ENCODE peak calls at places on chromosomes 1 and 21, in six cellular contexts. S, C, F, U, A and D are unnamed samples.

GRCh38 chr21:24025101-24025500 is 1582.2 kb downstream of the MRPL39 start:
- DNase-seq in C (no peak), A (no peak), U (no peak), S (no peak), F (no peak), D (no peak)

GRCh38 chr1:107965112-107965991 is at the start of gene VAV3:
- DNase-seq in A (peak; percentile 83), S (peak; percentile 79), U (peak; percentile 72), C (peak; percentile 92), F (peak; percentile 58), D (peak; percentile 95)

GRCh38 chr1:41320860-41321259 is 40.4 kb upstream of the FOXO6 start:
- DNase-seq in S (no peak), U (no peak), A (no peak), C (no peak), F (no peak), D (no peak)

GRCh38 chr1:244322791-244323521 is 128.8 kb downstream of the ADSS2 start:
- DNase-seq in A (no peak), U (peak; percentile 84), F (peak; percentile 76), C (no peak), S (peak; percentile 43), D (no peak)

GRCh38 chr1:117284408-117285215 is 73.9 kb upstream of the VTCN1 start:
- DNase-seq in C (peak; percentile 75), S (no peak), A (no peak), F (peak; percentile 43), U (peak; percentile 19), D (peak; percentile 91)

GRCh38 chr1:236039736-236040670 is 24.9 kb downstream of the NID1 start:
- DNase-seq in S (peak; percentile 45), C (no peak), F (no peak), A (no peak), U (peak; percentile 42), D (peak; percentile 22)

GRCh38 chr1:6303397-6304012 is 42.6 kb upstream of the GPR153 start:
- DNase-seq in U (no peak), F (no peak), C (no peak), A (no peak), S (no peak), D (no peak)

GRCh38 chr1:34371829-34372532 is 195.3 kb downstream of the C1orf94 start:
- DNase-seq in F (no peak), U (no peak), S (no peak), C (no peak), A (no peak), D (no peak)

GRCh38 chr21:34900376-34900775 is 148.7 kb downstream of the RUNX1 start:
- DNase-seq in F (no peak), U (no peak), A (no peak), S (no peak), C (no peak), D (no peak)

GRCh38 chr1:15212216-15212988 is 34.6 kb upstream of the FHAD1 start:
- DNase-seq in U (no peak), A (no peak), S (no peak), C (peak; percentile 17), F (no peak), D (no peak)

GRCh38 chr1:25675729-25676476 is 59.3 kb downstream of the MAN1C1 start:
- DNase-seq in S (no peak), A (no peak), C (no peak), U (no peak), F (no peak), D (peak; percentile 93)

GRCh38 chr1:228145498-228146425 is 4.0 kb upstream of the GJC2 start:
- DNase-seq in F (no peak), U (no peak), C (no peak), A (peak; percentile 61), S (peak; percentile 5), D (no peak)

GRCh38 chr1:89363638-89364536 is at the start of gene GBP6:
- DNase-seq in F (no peak), C (peak; percentile 6), A (no peak), U (no peak), S (no peak), D (no peak)

GRCh38 chr1:20992327-20993056 is 184.2 kb downstream of the EIF4G3 start:
- DNase-seq in S (no peak), F (no peak), U (no peak), C (no peak), A (no peak), D (no peak)

GRCh38 chr1:219959540-219960208 is 31.3 kb upstream of the SLC30A10 start:
- DNase-seq in S (no peak), F (no peak), C (no peak), A (no peak), U (no peak), D (peak; percentile 7)

GRCh38 chr1:102833171-102833570 is 275.2 kb downstream of the COL11A1 start:
- DNase-seq in S (no peak), U (no peak), F (no peak), C (no peak), A (no peak), D (no peak)

GRCh38 chr1:54679055-54679643 is 36.5 kb upstream of the TTC4 start:
- DNase-seq in A (no peak), F (no peak), S (no peak), C (no peak), U (no peak), D (no peak)

GRCh38 chr21:43600642-43601397 is 58.5 kb downstream of the HSF2BP start:
- DNase-seq in F (no peak), A (no peak), U (no peak), C (no peak), S (no peak), D (peak; percentile 84)

GRCh38 chr1:218537131-218537904 is 192.2 kb downstream of the TGFB2 start:
- DNase-seq in F (no peak), U (no peak), C (no peak), A (no peak), S (no peak), D (no peak)

GRCh38 chr1:113758631-113759340 is 500 bp downstream of the PHTF1 start:
- DNase-seq in U (peak; percentile 68), A (peak; percentile 78), S (peak; percentile 70), F (peak; percentile 13), C (peak; percentile 94), D (peak; percentile 58)

GRCh38 chr1:111888740-111889376 is 100.6 kb downstream of the KCND3 start:
- DNase-seq in S (no peak), F (no peak), U (no peak), A (no peak), C (peak; percentile 61), D (no peak)

GRCh38 chr1:119674835-119675289 is 26.8 kb upstream of the ZNF697 start:
- DNase-seq in U (peak; percentile 49), S (no peak), C (no peak), A (peak; percentile 72), F (no peak), D (no peak)

GRCh38 chr21:17462276-17462981 is 50.4 kb upstream of the CXADR start:
- DNase-seq in U (peak; percentile 92), S (no peak), A (no peak), C (no peak), F (peak; percentile 25), D (no peak)

GRCh38 chr1:213415686-213416380 is 364.8 kb downstream of the RPS6KC1 start:
- DNase-seq in F (no peak), S (no peak), A (no peak), C (no peak), U (peak; percentile 25), D (no peak)

GRCh38 chr1:25651824-25652741 is 35.5 kb downstream of the MAN1C1 start:
- DNase-seq in C (no peak), A (peak; percentile 55), U (no peak), S (no peak), F (no peak), D (no peak)

GRCh38 chr1:6889875-6890480 is 104.7 kb downstream of the CAMTA1 start:
- DNase-seq in S (peak; percentile 39), F (peak; percentile 14), A (no peak), U (peak; percentile 72), C (peak; percentile 74), D (peak; percentile 53)

GRCh38 chr1:156832434-156832833 is 15.8 kb upstream of the SH2D2A start:
- DNase-seq in F (no peak), C (no peak), A (no peak), U (no peak), S (no peak), D (no peak)

GRCh38 chr1:100462291-100463040 is 75.5 kb upstream of the GPR88 start:
- DNase-seq in F (no peak), S (no peak), C (no peak), U (no peak), A (no peak), D (no peak)

GRCh38 chr1:234500269-234500668 is 21.3 kb upstream of the TARBP1 start:
- DNase-seq in A (no peak), S (no peak), C (no peak), F (no peak), U (no peak), D (peak; percentile 44)

GRCh38 chr1:167715653-167716302 is 6.0 kb upstream of the MPZL1 start:
- DNase-seq in U (no peak), S (no peak), A (no peak), F (no peak), C (no peak), D (no peak)

GRCh38 chr1:167714098-167714850 is 7.5 kb upstream of the MPZL1 start:
- DNase-seq in C (peak; percentile 87), A (peak; percentile 97), U (peak; percentile 89), S (peak; percentile 90), F (peak; percentile 61), D (peak; percentile 78)

GRCh38 chr1:167718926-167719691 is 2.7 kb upstream of the MPZL1 start:
- DNase-seq in F (no peak), A (no peak), C (peak; percentile 19), S (no peak), U (no peak), D (no peak)

GRCh38 chr1:167714851-167715652 is 6.7 kb upstream of the MPZL1 start:
- DNase-seq in A (peak; percentile 91), F (peak; percentile 78), S (peak; percentile 86), C (peak; percentile 89), U (peak; percentile 93), D (peak; percentile 94)

GRCh38 chr1:167717351-167717750 is 4.4 kb upstream of the MPZL1 start:
- DNase-seq in C (no peak), A (no peak), U (no peak), F (no peak), S (no peak), D (no peak)
- H3K4me1 ChIP-seq in C (no peaks in the 10 kb centered on the region), A (peaks cover 8% of the 10 kb centered on the region), U (peaks cover 11% of the 10 kb centered on the region), F (peaks cover 24% of the 10 kb centered on the region), S (peaks cover 26% of the 10 kb centered on the region), D (no peaks in the 10 kb centered on the region)

GRCh38 chr1:181405584-181405983 is 77.7 kb upstream of the CACNA1E start:
- DNase-seq in U (no peak), F (no peak), C (no peak), S (no peak), A (no peak), D (no peak)
- H3K9me3 ChIP-seq in U (no peaks in the 10 kb centered on the region), F (no peaks in the 10 kb centered on the region), C (no peaks in the 10 kb centered on the region), S (no peaks in the 10 kb centered on the region), A (no peaks in the 10 kb centered on the region), D (no peaks in the 10 kb centered on the region)

GRCh38 chr1:152349611-152350010 is 10.2 kb downstream of the FLG2 start:
- DNase-seq in U (no peak), A (no peak), F (no peak), S (no peak), C (no peak), D (no peak)
- H3K4me1 ChIP-seq in U (no peaks in the 10 kb centered on the region), A (no peaks in the 10 kb centered on the region), F (no peaks in the 10 kb centered on the region), S (no peaks in the 10 kb centered on the region), C (no peaks in the 10 kb centered on the region), D (no peaks in the 10 kb centered on the region)

DNA sequence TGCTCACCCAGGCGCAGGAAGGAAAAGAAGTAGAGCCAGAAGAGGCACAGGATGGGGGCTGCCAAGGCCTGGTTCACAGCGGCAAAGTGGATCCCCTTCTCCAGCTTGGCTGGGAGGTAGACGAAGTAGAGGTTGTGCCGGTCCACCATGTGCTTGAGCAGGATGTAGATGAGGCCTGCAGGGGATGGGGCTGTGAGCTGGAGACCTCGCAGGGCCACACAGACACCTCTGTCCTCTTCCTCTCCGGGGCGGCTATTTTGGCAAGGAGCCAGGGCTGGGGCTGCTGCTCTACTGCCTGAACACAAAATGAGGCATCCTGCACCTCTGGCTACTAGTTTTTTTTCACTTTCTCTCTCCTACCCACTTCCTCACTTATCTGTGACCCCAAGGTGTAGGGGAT is 32.3 kb downstream of the TMEM63A start:
- DNase-seq in C (no peak), F (no peak), S (peak; percentile 39), A (no peak), U (no peak), D (peak; percentile 46)
- H3K9me3 ChIP-seq in C (no peaks in the 10 kb centered on the region), F (no peaks in the 10 kb centered on the region), S (no peaks in the 10 kb centered on the region), A (no peaks in the 10 kb centered on the region), U (no peaks in the 10 kb centered on the region), D (no peaks in the 10 kb centered on the region)